ENCODE peak calls at places on chromosomes 16 and 17, in five cellular contexts. One of them, this sample, is unnamed.

GRCh38 chr17:13031718-13032350 is 14.0 kb upstream of the ELAC2 start:
- DNase-seq in stimulated activated CD4-positive, alpha-beta T cell treated with anti-CD3 and anti-CD28 coated beads, TNF-alpha, amount 100 ng/mL, for 24 hours: peak
- DNase-seq in GM13976: peak
- DNase-seq in NCI-H510A: no peak
- DNase-seq in endothelial cell: peak
- DNase-seq in this sample: no peak

GRCh38 chr16:75197522-75198134 is 9.3 kb downstream of the CTRB2 start:
- DNase-seq in GM13976: no peak
- DNase-seq in endothelial cell: no peak
- DNase-seq in stimulated activated CD4-positive, alpha-beta T cell treated with anti-CD3 and anti-CD28 coated beads, TNF-alpha, amount 100 ng/mL, for 24 hours: no peak
- DNase-seq in NCI-H510A: no peak
- DNase-seq in this sample: no peak

GRCh38 chr17:53757559-53757958 is 65.2 kb upstream of the KIF2B start:
- DNase-seq in stimulated activated CD4-positive, alpha-beta T cell treated with anti-CD3 and anti-CD28 coated beads, TNF-alpha, amount 100 ng/mL, for 24 hours: no peak
- DNase-seq in NCI-H510A: no peak
- DNase-seq in endothelial cell: no peak
- DNase-seq in GM13976: no peak
- DNase-seq in this sample: no peak

GRCh38 chr16:69179255-69180010 is 7.5 kb upstream of the SNTB2 start:
- DNase-seq in stimulated activated CD4-positive, alpha-beta T cell treated with anti-CD3 and anti-CD28 coated beads, TNF-alpha, amount 100 ng/mL, for 24 hours: no peak
- DNase-seq in GM13976: no peak
- DNase-seq in NCI-H510A: no peak
- DNase-seq in endothelial cell: no peak
- DNase-seq in this sample: no peak

GRCh38 chr17:27550974-27551505 is 79.9 kb upstream of the LGALS9 start:
- DNase-seq in GM13976: no peak
- DNase-seq in NCI-H510A: no peak
- DNase-seq in endothelial cell: no peak
- DNase-seq in stimulated activated CD4-positive, alpha-beta T cell treated with anti-CD3 and anti-CD28 coated beads, TNF-alpha, amount 100 ng/mL, for 24 hours: no peak
- DNase-seq in this sample: no peak

GRCh38 chr17:64051153-64051552 is 30.7 kb upstream of the ICAM2 start:
- DNase-seq in endothelial cell: no peak
- DNase-seq in GM13976: no peak
- DNase-seq in NCI-H510A: no peak
- DNase-seq in stimulated activated CD4-positive, alpha-beta T cell treated with anti-CD3 and anti-CD28 coated beads, TNF-alpha, amount 100 ng/mL, for 24 hours: no peak
- DNase-seq in this sample: no peak

GRCh38 chr17:46976626-46977270 is 2.3 kb downstream of the RPRML start:
- DNase-seq in endothelial cell: no peak
- DNase-seq in NCI-H510A: no peak
- DNase-seq in stimulated activated CD4-positive, alpha-beta T cell treated with anti-CD3 and anti-CD28 coated beads, TNF-alpha, amount 100 ng/mL, for 24 hours: no peak
- DNase-seq in GM13976: no peak
- DNase-seq in this sample: no peak

GRCh38 chr17:49971848-49972485 is 3.0 kb downstream of the DLX4 start:
- DNase-seq in NCI-H510A: no peak
- DNase-seq in GM13976: no peak
- DNase-seq in stimulated activated CD4-positive, alpha-beta T cell treated with anti-CD3 and anti-CD28 coated beads, TNF-alpha, amount 100 ng/mL, for 24 hours: no peak
- DNase-seq in endothelial cell: no peak
- DNase-seq in this sample: no peak

GRCh38 chr17:67035131-67036083 is 8.9 kb upstream of the CACNG1 start:
- DNase-seq in endothelial cell: no peak
- DNase-seq in GM13976: peak
- DNase-seq in NCI-H510A: no peak
- DNase-seq in stimulated activated CD4-positive, alpha-beta T cell treated with anti-CD3 and anti-CD28 coated beads, TNF-alpha, amount 100 ng/mL, for 24 hours: no peak
- DNase-seq in this sample: no peak

GRCh38 chr16:80616362-80616761 is 75.6 kb downstream of the DYNLRB2 start:
- DNase-seq in NCI-H510A: no peak
- DNase-seq in stimulated activated CD4-positive, alpha-beta T cell treated with anti-CD3 and anti-CD28 coated beads, TNF-alpha, amount 100 ng/mL, for 24 hours: no peak
- DNase-seq in endothelial cell: no peak
- DNase-seq in GM13976: no peak
- DNase-seq in this sample: no peak

GRCh38 chr16:12548270-12548983 is 255.3 kb downstream of the CPPED1 start:
- DNase-seq in GM13976: peak
- DNase-seq in stimulated activated CD4-positive, alpha-beta T cell treated with anti-CD3 and anti-CD28 coated beads, TNF-alpha, amount 100 ng/mL, for 24 hours: no peak
- DNase-seq in NCI-H510A: no peak
- DNase-seq in endothelial cell: no peak
- DNase-seq in this sample: no peak

GRCh38 chr17:78174332-78174869 is 6.0 kb downstream of the SYNGR2 start:
- DNase-seq in endothelial cell: no peak
- DNase-seq in NCI-H510A: no peak
- DNase-seq in stimulated activated CD4-positive, alpha-beta T cell treated with anti-CD3 and anti-CD28 coated beads, TNF-alpha, amount 100 ng/mL, for 24 hours: no peak
- DNase-seq in GM13976: peak
- DNase-seq in this sample: peak

GRCh38 chr17:78258323-78259229 is 27.1 kb downstream of the TMEM235 start:
- DNase-seq in NCI-H510A: no peak
- DNase-seq in GM13976: no peak
- DNase-seq in stimulated activated CD4-positive, alpha-beta T cell treated with anti-CD3 and anti-CD28 coated beads, TNF-alpha, amount 100 ng/mL, for 24 hours: peak
- DNase-seq in endothelial cell: peak
- DNase-seq in this sample: no peak

GRCh38 chr16:58503863-58504688 is 4.1 kb downstream of the NDRG4 start:
- DNase-seq in stimulated activated CD4-positive, alpha-beta T cell treated with anti-CD3 and anti-CD28 coated beads, TNF-alpha, amount 100 ng/mL, for 24 hours: no peak
- DNase-seq in endothelial cell: no peak
- DNase-seq in GM13976: no peak
- DNase-seq in NCI-H510A: no peak
- DNase-seq in this sample: no peak

GRCh38 chr17:2867441-2868424 is 71.5 kb downstream of the RAP1GAP2 start:
- DNase-seq in endothelial cell: peak
- DNase-seq in GM13976: no peak
- DNase-seq in NCI-H510A: no peak
- DNase-seq in stimulated activated CD4-positive, alpha-beta T cell treated with anti-CD3 and anti-CD28 coated beads, TNF-alpha, amount 100 ng/mL, for 24 hours: no peak
- DNase-seq in this sample: no peak

GRCh38 chr16:84672276-84673202 is 24.2 kb downstream of the KLHL36 start:
- DNase-seq in endothelial cell: peak
- DNase-seq in GM13976: peak
- DNase-seq in NCI-H510A: no peak
- DNase-seq in stimulated activated CD4-positive, alpha-beta T cell treated with anti-CD3 and anti-CD28 coated beads, TNF-alpha, amount 100 ng/mL, for 24 hours: peak
- DNase-seq in this sample: peak

GRCh38 chr16:83356986-83357385 is 450.8 kb upstream of the HSBP1 start:
- DNase-seq in GM13976: no peak
- DNase-seq in stimulated activated CD4-positive, alpha-beta T cell treated with anti-CD3 and anti-CD28 coated beads, TNF-alpha, amount 100 ng/mL, for 24 hours: no peak
- DNase-seq in NCI-H510A: no peak
- DNase-seq in endothelial cell: no peak
- DNase-seq in this sample: no peak

This sample was measured in caudate nucleus.